ENCODE peak calls at places on chromosomes 1 and 21, in six cellular contexts. J is GM13977, D is H9, V is AG04450, M is upper lobe of right lung, I is lung. X is an unnamed sample.

GRCh38 chr21:34668803-34669148 is at the start of gene CLIC6:
- DNase-seq in J (no peak), D (peak; percentile 77), V (no peak), M (peak; percentile 76), I (peak; percentile 52), X (no peak)

GRCh38 chr21:15826147-15826780 is 96.5 kb downstream of the USP25 start:
- DNase-seq in J (peak; percentile 25), D (peak; percentile 36), V (no peak), M (no peak), I (no peak), X (peak; percentile 20)

GRCh38 chr1:222976453-222976852 is 161.6 kb downstream of the DISP1 start:
- DNase-seq in J (no peak), D (no peak), V (no peak), M (no peak), I (no peak), X (no peak)

GRCh38 chr1:6205849-6206845 is at the start of gene RNF207:
- DNase-seq in J (peak; percentile 93), D (peak; percentile 87), V (no peak), M (peak; percentile 88), I (peak; percentile 65), X (peak; percentile 92)

GRCh38 chr21:44930543-44930981 is 9.3 kb upstream of the SLX9 start:
- DNase-seq in J (peak; percentile 58), D (no peak), V (no peak), M (peak; percentile 73), I (no peak), X (no peak)

GRCh38 chr1:145784409-145784808 is 39.5 kb downstream of the RNF115 start:
- DNase-seq in J (no peak), D (no peak), V (no peak), M (no peak), I (no peak), X (no peak)

GRCh38 chr1:240575976-240576666 is 35.8 kb downstream of the GREM2 start:
- DNase-seq in J (no peak), D (no peak), V (no peak), M (no peak), I (no peak), X (no peak)

GRCh38 chr21:45602106-45602505 is 41.4 kb upstream of the PCBP3 start:
- DNase-seq in J (no peak), D (no peak), V (no peak), M (peak; percentile 6), I (no peak), X (no peak)

GRCh38 chr1:15177710-15178166 is 24.2 kb downstream of the TMEM51 start:
- DNase-seq in J (no peak), D (no peak), V (no peak), M (no peak), I (no peak), X (no peak)

GRCh38 chr1:1262759-1263158 is 10.9 kb downstream of the UBE2J2 start:
- DNase-seq in J (no peak), D (no peak), V (no peak), M (no peak), I (no peak), X (no peak)

GRCh38 chr1:91506071-91506470 is 5.4 kb downstream of the CDC7 start:
- DNase-seq in J (no peak), D (no peak), V (no peak), M (no peak), I (no peak), X (no peak)

GRCh38 chr1:166947398-166948043 is 27.8 kb downstream of the ILDR2 start:
- DNase-seq in J (no peak), D (peak; percentile 58), V (no peak), M (peak; percentile 65), I (no peak), X (peak; percentile 44)

GRCh38 chr1:47180603-47181094 is 9.2 kb downstream of the PDZK1IP1 start:
- DNase-seq in J (no peak), D (no peak), V (no peak), M (peak; percentile 60), I (no peak), X (no peak)

GRCh38 chr1:115655307-115655664 is 13.5 kb downstream of the VANGL1 start:
- DNase-seq in J (no peak), D (no peak), V (no peak), M (no peak), I (no peak), X (no peak)

GRCh38 chr1:18828224-18828623 is 31.2 kb downstream of the TAS1R2 start:
- DNase-seq in J (no peak), D (no peak), V (no peak), M (no peak), I (no peak), X (no peak)

GRCh38 chr1:107787299-107787698 is 177.7 kb downstream of the VAV3 start:
- DNase-seq in J (no peak), D (peak; percentile 41), V (no peak), M (no peak), I (no peak), X (no peak)

GRCh38 chr1:178238722-178239510 is 145.0 kb downstream of the RASAL2 start:
- DNase-seq in J (no peak), D (no peak), V (peak; percentile 82), M (no peak), I (no peak), X (no peak)

GRCh38 chr1:228445867-228446584 is 29.4 kb upstream of the TRIM17 start:
- DNase-seq in J (peak; percentile 82), D (peak; percentile 72), V (no peak), M (no peak), I (no peak), X (peak; percentile 78)

GRCh38 chr1:224065455-224065854 is 48.5 kb upstream of the FBXO28 start:
- DNase-seq in J (no peak), D (no peak), V (no peak), M (no peak), I (no peak), X (no peak)

GRCh38 chr1:88221396-88221795 is 462.7 kb upstream of the PKN2 start:
- DNase-seq in J (no peak), D (no peak), V (no peak), M (no peak), I (no peak), X (no peak)

GRCh38 chr1:206032356-206033140 is 8.9 kb upstream of the CTSE start:
- DNase-seq in J (no peak), D (no peak), V (no peak), M (no peak), I (no peak), X (no peak)

GRCh38 chr1:221394011-221394544 is 347.8 kb downstream of the DUSP10 start:
- DNase-seq in J (no peak), D (no peak), V (peak; percentile 43), M (no peak), I (no peak), X (no peak)

GRCh38 chr1:32902535-32902920 is 1.3 kb upstream of the TMEM54 start:
- DNase-seq in J (peak; percentile 20), D (no peak), V (no peak), M (peak; percentile 58), I (no peak), X (no peak)

GRCh38 chr1:51506537-51506936 is 12.5 kb downstream of the EPS15 start:
- DNase-seq in J (no peak), D (no peak), V (peak; percentile 46), M (no peak), I (no peak), X (peak; percentile 21)

GRCh38 chr1:154759196-154759595 is 110.9 kb downstream of the KCNN3 start:
- DNase-seq in J (no peak), D (no peak), V (no peak), M (no peak), I (no peak), X (no peak)

GRCh38 chr1:16072616-16073484 is 601 bp downstream of the FAM131C start:
- DNase-seq in J (no peak), D (no peak), V (no peak), M (no peak), I (no peak), X (no peak)

GRCh38 chr1:150997949-150998348 is 8.8 kb downstream of the MINDY1 start:
- DNase-seq in J (no peak), D (no peak), V (no peak), M (no peak), I (no peak), X (no peak)

GRCh38 chr21:30072496-30072895 is 94.1 kb downstream of the CLDN17 start:
- DNase-seq in J (no peak), D (peak; percentile 78), V (no peak), M (no peak), I (no peak), X (no peak)
- TF ChIP-seq CTCF in J (no peak), D (peak; percentile 63), V (no peak), M (peak; percentile 26), I (no peak), X (no peak)

GRCh38 chr1:9250336-9250585 is 15.7 kb downstream of the H6PD start:
- DNase-seq in J (no peak), D (no peak), V (no peak), M (no peak), I (no peak), X (no peak)
- TF ChIP-seq CTCF in J (no peak), D (no peak), V (no peak), M (no peak), I (no peak), X (no peak)

GRCh38 chr1:219664310-219665029 is 51.6 kb upstream of the ZC3H11B start:
- DNase-seq in J (no peak), D (no peak), V (no peak), M (no peak), I (no peak), X (no peak)

GRCh38 chr1:219661464-219662092 is 48.7 kb upstream of the ZC3H11B start:
- DNase-seq in J (no peak), D (no peak), V (no peak), M (no peak), I (no peak), X (no peak)

GRCh38 chr1:219659005-219659632 is 46.2 kb upstream of the ZC3H11B start:
- DNase-seq in J (no peak), D (no peak), V (no peak), M (no peak), I (no peak), X (no peak)

GRCh38 chr1:219659682-219660081 is 46.8 kb upstream of the ZC3H11B start:
- DNase-seq in J (no peak), D (no peak), V (peak; percentile 23), M (no peak), I (no peak), X (no peak)

GRCh38 chr1:219660666-219661463 is 48.0 kb upstream of the ZC3H11B start:
- DNase-seq in J (peak; percentile 46), D (peak; percentile 96), V (peak; percentile 74), M (peak; percentile 89), I (peak; percentile 77), X (peak; percentile 50)
- TF ChIP-seq CTCF in J (peak; percentile 88), D (peak; percentile 93), V (peak; percentile 94), M (peak; percentile 75), I (peak; percentile 52), X (peak; percentile 73)

GRCh38 chr1:41333146-41333784 is 28.0 kb upstream of the FOXO6 start:
- DNase-seq in J (no peak), D (no peak), V (peak; percentile 2), M (no peak), I (no peak), X (no peak)

GRCh38 chr1:41331546-41331917 is 29.7 kb upstream of the FOXO6 start:
- DNase-seq in J (no peak), D (no peak), V (no peak), M (no peak), I (no peak), X (no peak)

GRCh38 chr1:41328780-41329640 is 32.2 kb upstream of the FOXO6 start:
- DNase-seq in J (no peak), D (no peak), V (no peak), M (no peak), I (no peak), X (no peak)

GRCh38 chr1:41329662-41330587 is 31.3 kb upstream of the FOXO6 start:
- DNase-seq in J (no peak), D (no peak), V (no peak), M (peak; percentile 16), I (no peak), X (no peak)

GRCh38 chr1:41330588-41331545 is 30.4 kb upstream of the FOXO6 start:
- DNase-seq in J (no peak), D (peak; percentile 89), V (no peak), M (peak; percentile 36), I (no peak), X (no peak)
- TF ChIP-seq CTCF in J (no peak), D (peak; percentile 64), V (no peak), M (no peak), I (no peak), X (no peak)

X was measured in GM10248.